ENCODE peak calls at places on chromosomes 3 and 15, in seven cellular contexts. O, V, Q, Z, K, C and A are unnamed samples.

GRCh38 chr3:172218350-172219323 is 179.3 kb downstream of the FNDC3B start:
- DNase-seq in O (no peak), V (no peak), Q (no peak), Z (no peak), K (no peak), C (no peak), A (no peak)

GRCh38 chr3:55207744-55208143 is 279.4 kb downstream of the WNT5A start:
- DNase-seq in O (no peak), V (no peak), Q (no peak), Z (no peak), K (no peak), C (no peak), A (no peak)

GRCh38 chr3:14304101-14305045 is 98.0 kb upstream of the SLC6A6 start:
- DNase-seq in O (no peak), V (no peak), Q (no peak), Z (no peak), K (no peak), C (no peak), A (no peak)

GRCh38 chr3:42061711-42062408 is 29.3 kb upstream of the TRAK1 start:
- DNase-seq in O (peak; percentile 40), V (peak; percentile 92), Q (peak; percentile 37), Z (peak; percentile 25), K (peak; percentile 85), C (peak; percentile 63), A (peak; percentile 24)

GRCh38 chr3:123651449-123652345 is 66.8 kb upstream of the HACD2 start:
- DNase-seq in O (no peak), V (no peak), Q (no peak), Z (no peak), K (no peak), C (no peak), A (peak; percentile 18)

GRCh38 chr3:76765526-76765925 is 274.4 kb upstream of the ROBO2 start:
- DNase-seq in O (peak; percentile 75), V (no peak), Q (no peak), Z (no peak), K (no peak), C (no peak), A (no peak)

GRCh38 chr15:68553594-68553993 is 25.2 kb upstream of the CORO2B start:
- DNase-seq in O (no peak), V (no peak), Q (no peak), Z (no peak), K (no peak), C (no peak), A (no peak)

GRCh38 chr3:43238801-43239200 is 47.5 kb upstream of the SNRK start:
- DNase-seq in O (no peak), V (no peak), Q (no peak), Z (no peak), K (no peak), C (no peak), A (no peak)

GRCh38 chr3:195746346-195746745 is 25.6 kb downstream of the MUC20 start:
- DNase-seq in O (no peak), V (no peak), Q (no peak), Z (no peak), K (no peak), C (peak; percentile 26), A (no peak)

GRCh38 chr3:148975277-148975676 is 16.1 kb upstream of the GYG1 start:
- DNase-seq in O (no peak), V (peak; percentile 86), Q (no peak), Z (no peak), K (peak; percentile 68), C (no peak), A (peak; percentile 33)
- TF ChIP-seq CTCF in O (no peak), V (no peak), Q (no peak), Z (no peak), K (peak; percentile 20), C (no peak), A (peak; percentile 10)

GRCh38 chr15:63895787-63896218 is 62.1 kb upstream of the HERC1 start:
- DNase-seq in O (no peak), V (no peak), Q (peak; percentile 54), Z (no peak), K (no peak), C (no peak), A (no peak)

GRCh38 chr15:63895194-63895593 is 61.4 kb upstream of the HERC1 start:
- DNase-seq in O (no peak), V (no peak), Q (peak; percentile 94), Z (no peak), K (no peak), C (no peak), A (no peak)

GRCh38 chr15:63892794-63893441 is 59.2 kb upstream of the HERC1 start:
- DNase-seq in O (peak; percentile 19), V (no peak), Q (peak; percentile 65), Z (no peak), K (no peak), C (peak; percentile 53), A (no peak)

GRCh38 chr15:63893866-63894661 is 60.3 kb upstream of the HERC1 start:
- DNase-seq in O (no peak), V (peak; percentile 92), Q (no peak), Z (no peak), K (no peak), C (peak; percentile 24), A (no peak)

GRCh38 chr15:63894662-63894949 is 60.9 kb upstream of the HERC1 start:
- DNase-seq in O (no peak), V (no peak), Q (no peak), Z (no peak), K (no peak), C (no peak), A (no peak)
- H3K4me1 ChIP-seq in O (peaks cover 24% of the 10 kb centered on the region), V (peaks cover 63% of the 10 kb centered on the region), Q (peaks cover 73% of the 10 kb centered on the region), Z (peaks cover 10% of the 10 kb centered on the region), K (peaks cover 31% of the 10 kb centered on the region), C (peaks cover 48% of the 10 kb centered on the region), A (peaks cover 7% of the 10 kb centered on the region)

GRCh38 chr15:73807865-73808264 is 54.7 kb upstream of the INSYN1 start:
- DNase-seq in O (no peak), V (no peak), Q (no peak), Z (no peak), K (no peak), C (no peak), A (no peak)

GRCh38 chr15:73809728-73810501 is 56.8 kb upstream of the INSYN1 start:
- DNase-seq in O (peak; percentile 43), V (no peak), Q (no peak), Z (no peak), K (no peak), C (no peak), A (no peak)

GRCh38 chr15:73818308-73818985 is 54.9 kb upstream of the TBC1D21 start:
- DNase-seq in O (no peak), V (no peak), Q (no peak), Z (no peak), K (no peak), C (no peak), A (no peak)

GRCh38 chr15:73813071-73813470 is 59.9 kb upstream of the INSYN1 start:
- DNase-seq in O (no peak), V (no peak), Q (no peak), Z (no peak), K (no peak), C (no peak), A (no peak)
- H3K27me3 ChIP-seq in O (no peaks in the 10 kb centered on the region), V (no peaks in the 10 kb centered on the region), Q (peaks cover 42% of the 10 kb centered on the region), Z (no peaks in the 10 kb centered on the region), K (no peaks in the 10 kb centered on the region), C (no peaks in the 10 kb centered on the region), A (no peaks in the 10 kb centered on the region)

DNA sequence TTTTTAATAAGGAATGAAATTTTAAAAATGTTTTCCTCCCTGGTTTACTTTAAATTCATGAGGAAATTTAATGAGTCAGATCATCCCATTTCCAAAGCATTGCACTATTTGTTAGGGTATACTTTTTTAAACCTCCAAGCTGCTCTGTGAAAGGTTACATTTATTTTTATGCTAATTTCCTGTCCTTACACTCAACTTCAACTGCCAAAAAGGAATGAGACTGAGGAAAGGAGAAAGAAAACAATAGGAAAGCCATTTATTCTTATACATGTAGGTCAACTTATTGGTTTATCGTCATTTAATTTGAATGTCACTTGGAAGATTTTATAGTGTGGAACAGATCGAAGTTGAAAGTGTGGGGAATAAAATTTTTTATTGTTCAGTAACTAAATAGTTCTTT is 104.1 kb downstream of the ALCAM start:
- DNase-seq in O (no peak), V (no peak), Q (no peak), Z (no peak), K (no peak), C (no peak), A (no peak)
- TF ChIP-seq CTCF in O (no peak), V (no peak), Q (no peak), Z (no peak), K (no peak), C (no peak), A (no peak)

DNA sequence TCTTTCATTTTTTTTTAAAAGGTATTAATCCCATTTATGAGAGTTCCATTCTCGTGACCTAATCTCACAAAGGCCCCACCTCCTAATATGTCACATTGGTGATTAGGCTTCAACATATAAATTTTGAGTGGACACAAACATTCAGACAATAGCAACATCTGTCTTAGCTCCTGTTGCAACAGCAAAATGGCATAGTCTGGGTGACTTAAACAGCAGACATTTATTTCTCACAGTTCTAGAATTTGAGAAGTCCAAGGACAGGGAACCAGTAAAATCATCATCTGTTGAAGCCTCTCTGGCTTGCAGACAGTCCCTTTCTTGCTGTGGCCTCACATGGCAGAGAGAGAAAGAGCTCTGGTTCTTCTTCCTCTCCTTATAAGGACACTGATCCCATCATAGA is 3.2 kb upstream of the PLSCR2 start:
- DNase-seq in O (no peak), V (no peak), Q (no peak), Z (no peak), K (no peak), C (no peak), A (no peak)
- H3K4me1 ChIP-seq in O (peaks cover 23% of the 10 kb centered on the region), V (no peaks in the 10 kb centered on the region), Q (peaks cover 9% of the 10 kb centered on the region), Z (no peaks in the 10 kb centered on the region), K (peaks cover 14% of the 10 kb centered on the region), C (no peaks in the 10 kb centered on the region), A (no peaks in the 10 kb centered on the region)

DNA sequence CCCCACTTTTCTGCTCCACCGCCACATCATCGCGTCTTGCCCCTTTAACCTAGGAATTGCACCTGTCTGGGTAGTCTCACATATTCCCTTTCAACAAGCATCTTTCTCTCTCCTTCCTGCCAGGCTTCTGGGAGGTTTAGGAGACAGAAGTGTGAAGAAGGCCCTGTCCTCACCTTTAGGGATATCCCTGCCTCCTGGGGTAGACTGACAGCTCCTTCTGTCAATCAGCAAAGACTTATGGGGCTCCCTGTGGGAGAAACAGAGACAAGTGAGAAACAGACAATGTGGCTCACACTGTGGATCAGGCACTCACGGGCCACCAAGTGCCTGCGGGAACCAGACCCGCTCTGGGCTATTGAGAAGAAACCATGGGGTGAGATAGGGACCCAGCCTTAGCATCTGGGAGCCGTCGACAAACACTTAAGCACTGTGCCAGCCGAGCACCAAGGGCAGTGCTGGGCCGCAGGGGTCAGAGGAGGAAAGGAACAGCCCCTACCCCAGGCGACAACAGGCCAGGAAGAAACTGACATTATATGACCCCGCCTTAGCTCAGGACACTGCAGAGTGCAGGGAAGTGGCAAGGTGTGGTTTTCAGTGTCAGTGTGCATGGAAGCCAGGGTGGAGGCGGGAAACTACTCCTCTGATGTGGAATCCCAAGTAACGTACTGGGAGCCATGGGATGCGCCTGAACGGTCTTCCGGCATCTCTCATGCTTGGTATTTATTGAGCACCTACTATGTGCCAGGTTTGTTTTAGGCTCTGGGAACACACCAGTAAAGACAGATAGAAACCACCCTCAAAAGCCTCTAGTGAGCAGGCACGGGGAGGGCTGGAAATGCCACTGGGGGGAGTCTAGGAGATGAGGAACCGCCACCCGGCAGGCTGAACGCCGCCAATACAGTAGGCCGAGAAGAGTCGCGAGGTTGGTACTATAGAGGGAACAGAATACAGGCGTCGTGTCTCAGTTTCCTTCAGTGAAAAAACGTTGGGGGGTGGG is 1.8 kb downstream of the EFCC1 start:
- DNase-seq in O (no peak), V (peak; percentile 35), Q (no peak), Z (no peak), K (no peak), C (no peak), A (no peak)
- H3K27me3 ChIP-seq in O (peaks cover 13% of the 10 kb centered on the region), V (no peaks in the 10 kb centered on the region), Q (peaks cover 45% of the 10 kb centered on the region), Z (no peaks in the 10 kb centered on the region), K (peaks cover 69% of the 10 kb centered on the region), C (peaks cover 44% of the 10 kb centered on the region), A (peaks cover 97% of the 10 kb centered on the region)